ENCODE peak calls at places on chromosomes 1 and 21, in four cellular contexts. O is prostate gland, T is endodermal cell, Y is heart left ventricle. E is an unnamed sample.

GRCh38 chr1:228150021-228150457 is 309 bp downstream of the GJC2 start:
- DNase-seq in O (no peak), T (no peak), Y (no peak), E (peak; percentile 70)

GRCh38 chr1:29120955-29121485 is 2.7 kb downstream of the TMEM200B start:
- DNase-seq in O (no peak), T (peak; percentile 94), Y (peak; percentile 28), E (peak; percentile 77)

GRCh38 chr1:7767176-7767575 is 3.9 kb upstream of the VAMP3 start:
- DNase-seq in O (no peak), T (no peak), Y (no peak), E (no peak)

GRCh38 chr1:20472860-20473711 is 12.9 kb downstream of the CAMK2N1 start:
- DNase-seq in O (no peak), T (peak; percentile 93), Y (peak; percentile 59), E (peak; percentile 77)

GRCh38 chr21:29875873-29876272 is 63.9 kb downstream of the GRIK1 start:
- DNase-seq in O (no peak), T (no peak), Y (no peak), E (no peak)

GRCh38 chr1:90761156-90761555 is 44.1 kb upstream of the BARHL2 start:
- DNase-seq in O (no peak), T (peak; percentile 59), Y (no peak), E (no peak)

GRCh38 chr1:81430955-81431646 is 369.6 kb upstream of the ADGRL2 start:
- DNase-seq in O (no peak), T (peak; percentile 56), Y (no peak), E (no peak)

GRCh38 chr1:196180847-196181593 is 427.2 kb downstream of the KCNT2 start:
- DNase-seq in O (no peak), T (no peak), Y (no peak), E (no peak)

GRCh38 chr1:111621050-111621449 is 1.5 kb downstream of the RAP1A start:
- DNase-seq in O (no peak), T (no peak), Y (no peak), E (no peak)

GRCh38 chr1:196779093-196779492 is 4.5 kb downstream of the CFHR3 start:
- DNase-seq in O (no peak), T (no peak), Y (no peak), E (no peak)

GRCh38 chr1:241614144-241614543 is 26.0 kb downstream of the CHML start:
- DNase-seq in O (no peak), T (no peak), Y (no peak), E (no peak)

GRCh38 chr1:84719477-84720274 is 29.4 kb upstream of the SSX2IP start:
- DNase-seq in O (no peak), T (no peak), Y (no peak), E (no peak)

GRCh38 chr1:207672525-207673130 is 27.7 kb downstream of the CR1L start:
- DNase-seq in O (peak; percentile 24), T (peak; percentile 78), Y (no peak), E (no peak)

GRCh38 chr1:42137766-42138165 is 15.4 kb upstream of the GUCA2B start:
- DNase-seq in O (no peak), T (no peak), Y (no peak), E (no peak)

GRCh38 chr1:206465951-206466350 is 4.3 kb upstream of the IKBKE start:
- DNase-seq in O (no peak), T (no peak), Y (no peak), E (no peak)

GRCh38 chr1:157170677-157171515 is 32.7 kb upstream of the ETV3 start:
- DNase-seq in O (no peak), T (peak; percentile 93), Y (no peak), E (peak; percentile 33)

GRCh38 chr1:39900662-39901485 is 843 bp downstream of the MYCL start:
- DNase-seq in O (peak; percentile 32), T (peak; percentile 91), Y (peak; percentile 30), E (peak; percentile 48)

GRCh38 chr1:164664127-164664526 is 105.1 kb downstream of the PBX1 start:
- DNase-seq in O (no peak), T (no peak), Y (no peak), E (no peak)

GRCh38 chr1:36365310-36365895 is 20.3 kb downstream of the STK40 start:
- DNase-seq in O (no peak), T (no peak), Y (peak; percentile 58), E (peak; percentile 77)

GRCh38 chr1:202221911-202222909 is 28.6 kb downstream of the LGR6 start:
- DNase-seq in O (peak; percentile 67), T (no peak), Y (no peak), E (no peak)

GRCh38 chr1:176954242-176954641 is 210.3 kb downstream of the ASTN1 start:
- DNase-seq in O (no peak), T (no peak), Y (no peak), E (no peak)

GRCh38 chr1:1628656-1629429 is 3.1 kb upstream of the MMP23B start:
- DNase-seq in O (no peak), T (peak; percentile 86), Y (no peak), E (peak; percentile 59)

GRCh38 chr1:30991852-30992606 is 73.5 kb downstream of the PUM1 start:
- DNase-seq in O (no peak), T (no peak), Y (no peak), E (no peak)

GRCh38 chr1:233094269-233094668 is 143.9 kb downstream of the NTPCR start:
- DNase-seq in O (no peak), T (no peak), Y (no peak), E (no peak)

GRCh38 chr1:204314209-204314892 is 45.4 kb downstream of the PLEKHA6 start:
- DNase-seq in O (no peak), T (no peak), Y (no peak), E (no peak)

GRCh38 chr1:72109916-72110315 is 172.4 kb downstream of the NEGR1 start:
- DNase-seq in O (no peak), T (no peak), Y (no peak), E (no peak)

DNA sequence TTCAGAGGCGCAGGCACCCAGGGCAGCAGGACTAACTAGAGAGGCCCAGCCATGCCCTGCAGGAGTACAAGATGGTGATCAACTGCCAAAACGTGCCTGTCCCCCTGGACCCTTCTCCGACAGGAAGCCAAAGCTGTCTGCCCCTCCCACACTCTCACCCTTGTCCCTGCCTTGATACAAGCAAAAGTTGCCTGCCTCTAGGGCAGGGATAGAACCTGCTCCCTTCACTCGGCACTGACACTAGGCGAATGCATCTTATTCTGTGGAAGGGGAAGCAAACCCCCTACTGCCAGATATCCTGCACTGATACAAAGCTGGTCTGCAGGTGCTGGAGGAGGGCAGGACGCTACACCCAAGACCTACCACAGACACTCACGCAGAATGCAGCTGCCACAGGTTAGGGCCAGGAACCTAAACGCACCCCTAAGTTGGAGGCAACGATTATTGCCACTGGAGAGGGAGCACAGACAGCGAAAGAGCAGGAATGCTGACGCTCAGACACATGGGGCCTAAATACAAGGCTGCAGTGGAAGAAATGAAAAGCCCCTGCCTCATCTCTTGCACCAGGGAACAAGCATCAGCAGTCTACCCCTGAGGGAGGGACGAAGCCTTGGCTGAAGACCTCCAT is 3.7 kb downstream of the TARBP1 start:
- DNase-seq in O (no peak), T (peak; percentile 57), Y (no peak), E (no peak)
- H3K4me3 ChIP-seq in O (no peak overlapping the region), T (no peak overlapping the region), Y (no peak overlapping the region), E (no peak overlapping the region)

GRCh38 chr1:109979489-109980091 is 5.0 kb upstream of the AHCYL1 start:
- DNase-seq in O (no peak), T (no peak), Y (no peak), E (no peak)
- H3K4me1 ChIP-seq in O (peaks cover 4% of the 10 kb centered on the region), T (no peaks in the 10 kb centered on the region), Y (no peaks in the 10 kb centered on the region), E (peaks cover 11% of the 10 kb centered on the region)

GRCh38 chr1:116819081-116819480 is 64.9 kb downstream of the CD2 start:
- DNase-seq in O (no peak), T (peak; percentile 17), Y (no peak), E (no peak)

GRCh38 chr1:116814935-116815334 is 60.7 kb downstream of the CD2 start:
- DNase-seq in O (no peak), T (no peak), Y (no peak), E (no peak)

GRCh38 chr1:116820362-116820761 is 66.1 kb downstream of the CD2 start:
- DNase-seq in O (no peak), T (no peak), Y (peak; percentile 58), E (peak; percentile 72)

GRCh38 chr1:116821763-116822162 is 67.5 kb downstream of the CD2 start:
- DNase-seq in O (no peak), T (no peak), Y (no peak), E (no peak)

DNA sequence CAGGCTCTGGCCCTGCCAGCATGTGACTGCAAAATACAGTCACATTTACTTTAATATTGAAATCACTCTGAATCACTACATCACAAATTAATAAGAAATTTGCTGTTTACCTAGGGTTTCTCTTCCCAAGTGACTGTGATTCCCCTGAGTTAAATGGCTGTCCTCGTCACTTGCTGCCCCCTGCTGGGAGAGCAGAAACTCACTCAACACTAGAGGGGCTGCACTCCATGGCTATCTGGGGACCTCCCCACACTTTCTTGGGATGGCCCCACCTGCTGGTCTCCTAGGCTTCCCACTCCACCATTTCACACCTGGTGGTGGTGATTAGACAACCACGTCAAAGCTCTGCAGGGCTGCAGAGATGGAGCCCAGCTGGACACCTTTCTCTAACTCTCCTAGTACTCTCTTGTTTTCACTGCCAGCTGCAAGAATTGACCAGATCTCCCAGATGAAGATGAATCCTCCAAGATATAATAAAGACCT is 63.4 kb downstream of the CD2 start:
- DNase-seq in O (peak; percentile 18), T (peak; percentile 88), Y (no peak), E (no peak)
- H3K27ac ChIP-seq in O (no peak overlapping the region), T (no peak overlapping the region), Y (no peak overlapping the region), E (no peak overlapping the region)

DNA sequence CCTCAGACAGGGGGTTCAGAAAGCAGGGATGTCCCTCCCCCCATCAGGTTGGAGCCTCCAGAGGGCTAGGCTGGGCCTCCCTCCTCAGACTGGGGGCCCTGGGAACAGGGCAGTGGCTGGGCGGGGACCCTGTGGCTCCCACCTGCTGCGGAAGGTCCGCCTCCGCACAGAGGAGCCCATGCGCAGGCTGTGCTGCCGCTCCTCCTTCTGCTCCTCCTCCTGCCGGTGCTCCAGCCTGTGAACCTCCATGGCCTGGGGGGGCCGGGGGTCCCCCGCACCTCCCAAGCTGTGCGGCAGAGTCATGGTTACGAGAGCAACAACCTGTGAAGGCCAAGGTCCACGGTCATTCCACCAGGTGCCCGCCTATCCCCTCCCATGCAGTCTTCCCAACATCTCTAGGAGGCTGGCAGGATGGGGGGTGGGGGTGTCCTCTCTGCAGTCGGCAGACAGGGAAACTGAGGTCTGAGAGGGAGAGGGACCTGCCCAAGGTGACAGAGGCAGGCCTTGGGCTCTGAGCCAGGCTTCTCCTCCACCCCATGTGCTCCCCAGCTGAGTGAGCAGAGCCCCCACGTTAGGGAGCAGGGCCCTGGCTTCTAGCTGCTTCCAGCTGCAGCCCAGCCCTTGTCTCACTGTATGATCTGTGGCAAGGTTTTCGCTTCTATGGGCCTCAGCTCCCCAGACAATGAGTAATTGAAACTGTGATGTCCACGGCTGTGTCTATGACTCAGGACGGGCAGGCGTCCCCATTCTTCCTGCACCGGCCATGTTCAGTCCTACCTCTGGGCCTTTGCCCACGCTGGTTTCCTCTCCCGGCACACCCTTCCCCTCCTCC is 3.4 kb downstream of the MYOM3 start:
- DNase-seq in O (no peak), T (no peak), Y (no peak), E (peak; percentile 64)
- H3K4me3 ChIP-seq in O (no peak overlapping the region), T (no peak overlapping the region), Y (no peak overlapping the region), E (peak overlapping the region; percentile 1)

GRCh38 chr1:151581446-151581845 is 30.4 kb upstream of the SNX27 start:
- DNase-seq in O (no peak), T (no peak), Y (no peak), E (no peak)

GRCh38 chr1:151583796-151584195 is 28.1 kb upstream of the SNX27 start:
- DNase-seq in O (no peak), T (no peak), Y (no peak), E (no peak)

GRCh38 chr1:151584278-151584677 is 27.6 kb upstream of the SNX27 start:
- DNase-seq in O (peak; percentile 25), T (no peak), Y (no peak), E (no peak)

GRCh38 chr1:151579436-151580225 is 32.2 kb upstream of the SNX27 start:
- DNase-seq in O (no peak), T (no peak), Y (no peak), E (no peak)

GRCh38 chr1:151581946-151582345 is 29.9 kb upstream of the SNX27 start:
- DNase-seq in O (no peak), T (no peak), Y (no peak), E (no peak)
- H3K4me1 ChIP-seq in O (no peaks in the 10 kb centered on the region), T (peaks cover 4% of the 10 kb centered on the region), Y (no peaks in the 10 kb centered on the region), E (no peaks in the 10 kb centered on the region)

E was measured in right cardiac atrium.